ENCODE peak calls at places on chromosomes 13 and 19, in seven cellular contexts. G, P, D, E, R, B and X are unnamed samples.

GRCh38 chr13:60448907-60449510 is 52.0 kb downstream of the TDRD3 start:
- DNase-seq in G (no peak), P (no peak), D (peak; percentile 15), E (no peak), R (peak; percentile 44), B (peak; percentile 65), X (peak; percentile 12)

GRCh38 chr13:47594833-47595232 is 406.2 kb downstream of the SUCLA2 start:
- DNase-seq in G (no peak), P (no peak), D (no peak), E (no peak), R (no peak), B (peak; percentile 9), X (no peak)

GRCh38 chr19:5489511-5489910 is 34.3 kb downstream of the ZNRF4 start:
- DNase-seq in G (no peak), P (no peak), D (no peak), E (no peak), R (no peak), B (peak; percentile 22), X (no peak)

GRCh38 chr13:112635323-112635722 is 47.4 kb upstream of the TUBGCP3 start:
- DNase-seq in G (peak; percentile 6), P (no peak), D (no peak), E (no peak), R (no peak), B (no peak), X (no peak)

GRCh38 chr13:41650706-41651105 is 193.4 kb downstream of the RGCC start:
- DNase-seq in G (no peak), P (no peak), D (no peak), E (no peak), R (no peak), B (no peak), X (no peak)

GRCh38 chr13:39397866-39398265 is 205.1 kb downstream of the LHFPL6 start:
- DNase-seq in G (no peak), P (no peak), D (no peak), E (peak; percentile 47), R (no peak), B (peak; percentile 33), X (no peak)

GRCh38 chr19:21109116-21109515 is 27.1 kb downstream of the ZNF714 start:
- DNase-seq in G (no peak), P (no peak), D (no peak), E (no peak), R (peak; percentile 63), B (peak; percentile 67), X (no peak)

GRCh38 chr19:4566402-4567051 is 7.0 kb upstream of the SEMA6B start:
- DNase-seq in G (no peak), P (no peak), D (no peak), E (no peak), R (no peak), B (no peak), X (no peak)

GRCh38 chr13:113421673-113422270 is 31.5 kb downstream of the ADPRHL1 start:
- DNase-seq in G (no peak), P (no peak), D (peak; percentile 13), E (no peak), R (peak; percentile 22), B (peak; percentile 58), X (no peak)

GRCh38 chr19:55451522-55452380 is 8.7 kb upstream of the SHISA7 start:
- DNase-seq in G (no peak), P (no peak), D (no peak), E (no peak), R (no peak), B (peak; percentile 37), X (no peak)

GRCh38 chr19:39246951-39247669 is 1.5 kb downstream of the IFNL4 start:
- DNase-seq in G (no peak), P (no peak), D (no peak), E (peak; percentile 29), R (peak; percentile 12), B (peak; percentile 47), X (no peak)

GRCh38 chr13:33480561-33480960 is 195.0 kb upstream of the STARD13 start:
- DNase-seq in G (no peak), P (no peak), D (no peak), E (no peak), R (peak; percentile 36), B (peak; percentile 44), X (no peak)

GRCh38 chr13:33723365-33723764 is 94.6 kb upstream of the RFC3 start:
- DNase-seq in G (no peak), P (no peak), D (no peak), E (no peak), R (no peak), B (peak; percentile 5), X (no peak)

GRCh38 chr19:18604820-18605159 is 1.8 kb downstream of the CRLF1 start:
- DNase-seq in G (no peak), P (no peak), D (no peak), E (no peak), R (no peak), B (no peak), X (no peak)

GRCh38 chr13:60351326-60351725 is 45.7 kb upstream of the TDRD3 start:
- DNase-seq in G (no peak), P (no peak), D (peak; percentile 13), E (no peak), R (peak; percentile 76), B (peak; percentile 49), X (no peak)

GRCh38 chr13:53784331-53784730 is 755.7 kb downstream of the OLFM4 start:
- DNase-seq in G (no peak), P (no peak), D (no peak), E (no peak), R (no peak), B (no peak), X (no peak)

GRCh38 chr13:37476874-37477273 is 121.7 kb downstream of the POSTN start:
- DNase-seq in G (no peak), P (no peak), D (no peak), E (peak; percentile 14), R (peak; percentile 77), B (peak; percentile 77), X (no peak)

GRCh38 chr19:5519076-5519475 is 48.7 kb downstream of the TINCR start:
- DNase-seq in G (no peak), P (no peak), D (no peak), E (no peak), R (no peak), B (no peak), X (no peak)

DNA sequence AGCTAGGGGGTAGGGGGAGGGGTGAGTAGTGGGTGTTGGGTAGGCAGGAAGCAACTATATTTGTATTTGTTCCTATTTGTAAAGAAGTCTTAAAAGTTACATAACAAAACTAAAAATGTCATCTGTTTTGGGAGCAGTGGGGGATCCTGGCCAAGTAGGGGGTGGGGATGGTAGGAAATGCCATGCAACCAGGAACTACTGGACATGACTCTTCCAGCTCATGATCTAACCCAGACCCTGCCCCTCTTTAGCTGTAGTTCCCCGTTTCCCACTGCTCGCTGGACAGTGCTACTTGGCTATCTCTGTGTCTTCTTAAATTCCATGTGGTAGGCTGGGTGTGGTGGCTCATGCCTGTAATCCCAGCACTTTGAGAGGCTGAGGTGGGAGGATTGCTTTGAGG is 3.2 kb downstream of the GTF3A start:
- DNase-seq in G (no peak), P (no peak), D (no peak), E (peak; percentile 32), R (no peak), B (no peak), X (no peak)
- H3K27ac ChIP-seq in G (peak overlapping the region; percentile 92), P (peak overlapping the region; percentile 93), D (no peak overlapping the region), E (peak overlapping the region; percentile 92), R (no peak overlapping the region), B (no peak overlapping the region), X (no peak overlapping the region)

GRCh38 chr13:99953138-99953755 is 18.3 kb downstream of the ZIC5 start:
- DNase-seq in G (no peak), P (no peak), D (no peak), E (no peak), R (no peak), B (no peak), X (no peak)

GRCh38 chr13:99958402-99959126 is 13.0 kb downstream of the ZIC5 start:
- DNase-seq in G (no peak), P (no peak), D (no peak), E (no peak), R (no peak), B (no peak), X (no peak)

GRCh38 chr13:99955107-99955746 is 16.3 kb downstream of the ZIC5 start:
- DNase-seq in G (no peak), P (no peak), D (no peak), E (no peak), R (no peak), B (no peak), X (no peak)

GRCh38 chr13:99956473-99957349 is 14.9 kb downstream of the ZIC5 start:
- DNase-seq in G (no peak), P (no peak), D (no peak), E (no peak), R (no peak), B (peak; percentile 28), X (no peak)

GRCh38 chr13:99955747-99956472 is 15.7 kb downstream of the ZIC5 start:
- DNase-seq in G (no peak), P (no peak), D (no peak), E (no peak), R (peak; percentile 36), B (peak; percentile 69), X (no peak)
- H3K27me3 ChIP-seq in G (peaks cover 73% of the 10 kb centered on the region), P (peaks cover 52% of the 10 kb centered on the region), D (peaks cover 84% of the 10 kb centered on the region), E (peaks cover 99% of the 10 kb centered on the region), R (peaks cover 61% of the 10 kb centered on the region), B (peaks cover 91% of the 10 kb centered on the region), X (no peaks in the 10 kb centered on the region)

DNA sequence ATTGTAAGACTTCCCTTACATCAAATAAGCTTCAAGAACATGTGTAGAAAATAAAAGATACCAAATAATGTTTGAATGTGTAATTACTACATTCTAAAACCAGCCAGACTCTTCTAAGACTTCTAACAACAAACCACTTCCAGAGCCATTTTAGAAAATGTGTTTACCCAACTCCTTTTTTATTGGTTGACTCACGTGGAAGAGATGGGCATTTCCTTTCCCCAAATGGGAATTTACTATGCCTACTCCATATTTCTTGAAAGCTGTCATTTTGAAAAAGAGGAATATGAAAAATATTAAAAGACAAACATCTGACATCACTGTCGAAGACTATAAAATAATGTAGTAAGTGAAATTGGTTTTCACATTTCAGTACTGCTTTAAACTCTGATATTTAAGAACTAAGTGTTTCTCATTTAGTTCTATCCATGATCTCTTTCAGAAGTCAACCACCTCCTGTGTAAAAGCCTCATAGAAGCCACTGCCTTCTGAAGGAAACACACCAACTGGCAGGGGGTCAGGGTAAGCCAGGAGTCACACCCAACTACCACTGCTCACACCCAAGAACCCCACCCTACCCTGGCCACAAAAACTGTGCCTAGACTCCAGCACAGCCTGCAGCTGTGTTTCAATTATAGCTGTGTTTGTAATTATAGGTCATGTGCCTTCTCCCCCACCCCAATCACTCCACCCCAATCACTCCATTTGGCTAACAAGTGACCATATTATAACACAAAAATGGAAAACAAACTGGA is 86.8 kb downstream of the UBL3 start:
- DNase-seq in G (no peak), P (no peak), D (no peak), E (no peak), R (no peak), B (no peak), X (no peak)
- H3K27ac ChIP-seq in G (no peak overlapping the region), P (no peak overlapping the region), D (no peak overlapping the region), E (no peak overlapping the region), R (no peak overlapping the region), B (no peak overlapping the region), X (no peak overlapping the region)

DNA sequence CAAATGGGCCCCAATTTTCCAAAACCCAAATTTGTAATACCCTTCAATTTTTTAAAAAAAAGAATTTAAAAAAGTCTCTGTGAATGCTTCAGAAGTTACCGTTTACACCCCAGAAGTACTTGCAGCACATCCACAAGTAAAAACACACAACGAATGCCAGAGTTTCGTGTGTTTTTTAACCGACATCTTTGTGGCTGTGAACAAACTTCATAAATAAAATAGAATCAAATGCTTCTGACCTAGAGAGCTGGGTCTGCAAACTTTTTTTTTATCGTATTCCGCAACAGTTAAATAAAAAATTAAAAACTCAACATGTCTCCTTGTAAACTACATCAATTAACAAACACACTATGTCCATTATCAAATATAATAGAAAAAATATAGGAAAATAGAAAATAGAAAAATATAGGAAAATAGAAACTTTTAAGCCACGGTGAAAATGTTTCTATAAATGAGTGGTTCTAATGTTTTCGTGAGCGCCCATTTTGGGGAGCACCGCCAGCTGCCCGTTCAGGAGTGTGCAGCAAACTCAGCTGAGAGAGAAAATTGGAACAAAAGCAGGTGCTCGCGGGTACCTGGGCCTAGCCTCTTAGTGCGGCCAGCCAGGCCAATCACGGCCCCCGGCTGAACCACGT is 384 bp upstream of the PDX1 start:
- DNase-seq in G (no peak), P (no peak), D (no peak), E (no peak), R (no peak), B (no peak), X (no peak)
- H3K27me3 ChIP-seq in G (peaks cover 96% of the 10 kb centered on the region), P (peaks cover 73% of the 10 kb centered on the region), D (peaks cover 76% of the 10 kb centered on the region), E (peaks cover 100% of the 10 kb centered on the region), R (peaks cover 72% of the 10 kb centered on the region), B (peaks cover 93% of the 10 kb centered on the region), X (no peaks in the 10 kb centered on the region)